ENCODE peak calls at places on chromosomes 4 and X, in four cellular contexts. One of them, this sample, is unnamed.

GRCh38 chrX:44042731-44043130 is 69.5 kb upstream of the NDP start:
- DNase-seq in K562: no peak
- DNase-seq in HL-60: no peak
- DNase-seq in GM12878: no peak
- DNase-seq in this sample: no peak

GRCh38 chr4:23938796-23939195 is 48.9 kb upstream of the PPARGC1A start:
- DNase-seq in K562: no peak
- DNase-seq in HL-60: no peak
- DNase-seq in GM12878: no peak
- DNase-seq in this sample: no peak

GRCh38 chr4:47686294-47686872 is 151.5 kb downstream of the CORIN start:
- DNase-seq in K562: peak; percentile 65
- DNase-seq in HL-60: peak; percentile 28
- DNase-seq in GM12878: peak; percentile 13
- DNase-seq in this sample: peak; percentile 22

GRCh38 chrX:19332983-19333382 is 10.7 kb upstream of the PDHA1 start:
- DNase-seq in K562: no peak
- DNase-seq in HL-60: no peak
- DNase-seq in GM12878: no peak
- DNase-seq in this sample: no peak

GRCh38 chr4:94032754-94033153 is 174.9 kb upstream of the SMARCAD1 start:
- DNase-seq in K562: no peak
- DNase-seq in HL-60: no peak
- DNase-seq in GM12878: no peak
- DNase-seq in this sample: no peak

GRCh38 chrX:47143894-47144625 is 442 bp downstream of the NDUFB11 start:
- DNase-seq in K562: peak; percentile 79
- DNase-seq in HL-60: peak; percentile 33
- DNase-seq in GM12878: peak; percentile 42
- DNase-seq in this sample: no peak

GRCh38 chr4:139958738-139959096 is 195.3 kb downstream of the MAML3 start:
- DNase-seq in K562: no peak
- DNase-seq in HL-60: no peak
- DNase-seq in GM12878: no peak
- DNase-seq in this sample: no peak

GRCh38 chr4:2281575-2282343 is 19.9 kb upstream of the MXD4 start:
- DNase-seq in K562: no peak
- DNase-seq in HL-60: no peak
- DNase-seq in GM12878: peak; percentile 41
- DNase-seq in this sample: peak; percentile 51

GRCh38 chrX:10875995-10876394 is 235.1 kb upstream of the HCCS start:
- DNase-seq in K562: no peak
- DNase-seq in HL-60: no peak
- DNase-seq in GM12878: peak; percentile 15
- DNase-seq in this sample: no peak

GRCh38 chr4:37631551-37631950 is 54.6 kb downstream of the RELL1 start:
- DNase-seq in K562: no peak
- DNase-seq in HL-60: no peak
- DNase-seq in GM12878: no peak
- DNase-seq in this sample: no peak

GRCh38 chr4:42397635-42398447 is 553 bp downstream of the SHISA3 start:
- DNase-seq in K562: no peak
- DNase-seq in HL-60: no peak
- DNase-seq in GM12878: no peak
- DNase-seq in this sample: peak; percentile 39
- TF ChIP-seq SPI1 in K562: no peak
- TF ChIP-seq SPI1 in HL-60: no peak
- TF ChIP-seq SPI1 in GM12878: no peak
- TF ChIP-seq SPI1 in this sample: no peak

DNA sequence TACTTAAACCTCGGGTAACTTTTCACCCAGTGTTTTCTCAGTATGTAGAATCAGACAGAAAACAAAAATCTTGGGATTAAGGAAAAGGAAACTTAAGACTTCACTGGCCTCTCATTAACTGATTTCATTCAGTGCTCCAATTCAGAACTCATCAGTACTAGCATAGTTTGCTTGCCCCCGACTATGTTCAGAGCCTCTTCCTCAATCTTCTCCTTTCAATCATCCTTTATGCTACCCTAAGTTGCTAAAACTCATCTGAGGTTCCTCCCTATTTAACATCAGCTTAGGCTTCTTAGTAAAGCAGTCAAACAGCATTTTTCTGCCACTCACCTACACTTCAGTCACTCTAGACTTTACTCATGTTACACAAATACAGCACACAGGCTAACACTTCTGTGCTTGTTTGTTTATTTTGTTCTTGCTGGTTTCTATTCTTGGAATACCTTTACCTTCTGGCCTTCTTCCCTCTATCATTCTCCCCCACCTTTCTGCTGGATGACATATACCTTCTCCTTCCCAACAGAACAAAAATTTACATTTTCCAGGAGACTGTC is 163.0 kb upstream of the TLL1 start:
- DNase-seq in K562: no peak
- DNase-seq in HL-60: no peak
- DNase-seq in GM12878: no peak
- DNase-seq in this sample: no peak
- TF ChIP-seq POLR2AphosphoS5 in K562: no peak
- TF ChIP-seq POLR2AphosphoS5 in HL-60: no peak
- TF ChIP-seq POLR2AphosphoS5 in GM12878: no peak
- TF ChIP-seq POLR2AphosphoS5 in this sample: no peak

GRCh38 chr4:53992785-53993184 is 71.6 kb downstream of the CHIC2 start:
- DNase-seq in K562: no peak
- DNase-seq in HL-60: no peak
- DNase-seq in GM12878: no peak
- DNase-seq in this sample: no peak

GRCh38 chr4:54001558-54002365 is 62.6 kb downstream of the CHIC2 start:
- DNase-seq in K562: no peak
- DNase-seq in HL-60: no peak
- DNase-seq in GM12878: no peak
- DNase-seq in this sample: no peak

GRCh38 chr4:53994382-53994781 is 70.0 kb downstream of the CHIC2 start:
- DNase-seq in K562: no peak
- DNase-seq in HL-60: peak; percentile 59
- DNase-seq in GM12878: no peak
- DNase-seq in this sample: no peak

DNA sequence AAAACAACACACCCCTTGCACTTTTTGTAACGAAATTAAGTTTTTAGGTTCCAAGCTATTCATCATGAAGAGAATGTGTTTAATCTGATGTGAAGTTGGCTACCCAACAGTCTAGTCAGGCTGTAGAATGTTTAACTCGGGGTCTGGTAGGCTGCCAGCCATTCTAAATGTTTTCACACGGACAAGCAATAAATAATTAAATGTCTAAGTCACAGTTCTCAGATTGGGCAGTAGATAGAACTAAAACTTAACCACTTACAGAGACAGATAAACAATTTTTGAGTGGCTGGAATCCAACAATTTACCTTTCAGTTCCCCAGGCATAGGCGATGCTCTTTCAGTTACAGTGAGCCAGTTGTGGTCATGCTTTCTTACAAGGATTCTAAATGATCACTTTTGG is 66.5 kb downstream of the CHIC2 start:
- DNase-seq in K562: no peak
- DNase-seq in HL-60: no peak
- DNase-seq in GM12878: no peak
- DNase-seq in this sample: no peak
- TF ChIP-seq SPI1 in K562: no peak
- TF ChIP-seq SPI1 in HL-60: no peak
- TF ChIP-seq SPI1 in GM12878: no peak
- TF ChIP-seq SPI1 in this sample: no peak

GRCh38 chr4:158824425-158825274 is 55.8 kb downstream of the FNIP2 start:
- DNase-seq in K562: no peak
- DNase-seq in HL-60: no peak
- DNase-seq in GM12878: no peak
- DNase-seq in this sample: no peak

GRCh38 chr4:158825443-158826036 is 56.7 kb downstream of the FNIP2 start:
- DNase-seq in K562: no peak
- DNase-seq in HL-60: no peak
- DNase-seq in GM12878: no peak
- DNase-seq in this sample: no peak

GRCh38 chr4:158826057-158826456 is 57.2 kb downstream of the FNIP2 start:
- DNase-seq in K562: no peak
- DNase-seq in HL-60: no peak
- DNase-seq in GM12878: no peak
- DNase-seq in this sample: no peak

GRCh38 chr4:158827475-158828085 is 58.8 kb downstream of the FNIP2 start:
- DNase-seq in K562: no peak
- DNase-seq in HL-60: no peak
- DNase-seq in GM12878: no peak
- DNase-seq in this sample: no peak

GRCh38 chr4:158826882-158827281 is 58.1 kb downstream of the FNIP2 start:
- DNase-seq in K562: no peak
- DNase-seq in HL-60: no peak
- DNase-seq in GM12878: no peak
- DNase-seq in this sample: no peak
- TF ChIP-seq POLR2AphosphoS5 in K562: no peak
- TF ChIP-seq POLR2AphosphoS5 in HL-60: no peak
- TF ChIP-seq POLR2AphosphoS5 in GM12878: no peak
- TF ChIP-seq POLR2AphosphoS5 in this sample: no peak

GRCh38 chr4:68372588-68372987 is 22.7 kb upstream of the YTHDC1 start:
- DNase-seq in K562: no peak
- DNase-seq in HL-60: no peak
- DNase-seq in GM12878: no peak
- DNase-seq in this sample: no peak
- TF ChIP-seq SPI1 in K562: no peak
- TF ChIP-seq SPI1 in HL-60: peak; percentile 25
- TF ChIP-seq SPI1 in GM12878: no peak
- TF ChIP-seq SPI1 in this sample: no peak

GRCh38 chr4:78938868-78939666 is at the start of gene PAQR3:
- DNase-seq in K562: peak; percentile 95
- DNase-seq in HL-60: peak; percentile 48
- DNase-seq in GM12878: peak; percentile 21
- DNase-seq in this sample: peak; percentile 78
- TF ChIP-seq POLR2AphosphoS5 in K562: peak; percentile 65
- TF ChIP-seq POLR2AphosphoS5 in HL-60: peak; percentile 40
- TF ChIP-seq POLR2AphosphoS5 in GM12878: peak; percentile 63
- TF ChIP-seq POLR2AphosphoS5 in this sample: no peak

GRCh38 chr4:86606809-86607208 is 12.7 kb downstream of the PTPN13 start:
- DNase-seq in K562: no peak
- DNase-seq in HL-60: no peak
- DNase-seq in GM12878: no peak
- DNase-seq in this sample: no peak
- TF ChIP-seq SPI1 in K562: no peak
- TF ChIP-seq SPI1 in HL-60: no peak
- TF ChIP-seq SPI1 in GM12878: no peak
- TF ChIP-seq SPI1 in this sample: no peak

GRCh38 chrX:1239681-1240142 is 27.3 kb upstream of the CRLF2 start:
- DNase-seq in K562: peak; percentile 6
- DNase-seq in HL-60: peak; percentile 72
- DNase-seq in GM12878: peak; percentile 68
- DNase-seq in this sample: peak; percentile 57
- TF ChIP-seq POLR2AphosphoS5 in K562: no peak
- TF ChIP-seq POLR2AphosphoS5 in HL-60: no peak
- TF ChIP-seq POLR2AphosphoS5 in GM12878: no peak
- TF ChIP-seq POLR2AphosphoS5 in this sample: no peak

DNA sequence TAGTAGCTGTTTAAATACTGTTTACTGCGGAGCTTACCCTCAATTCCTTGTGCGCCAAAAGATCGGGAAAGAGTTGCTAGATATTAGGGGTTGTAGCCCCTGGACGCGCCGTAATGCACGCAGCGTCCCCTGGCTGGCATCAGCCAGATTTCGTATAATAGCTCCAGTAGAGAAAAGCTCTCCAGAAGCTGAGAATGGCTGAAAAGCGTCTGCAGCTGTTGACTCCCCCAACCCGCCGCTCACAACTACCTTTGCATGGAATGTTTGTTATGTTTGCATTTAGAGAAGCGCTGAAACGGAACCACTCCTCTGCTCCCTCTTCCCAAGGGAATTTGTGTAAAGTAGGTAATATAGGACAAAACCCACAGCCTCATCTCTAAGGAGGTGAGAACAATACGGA is 3.7 kb downstream of the DOCK11 start:
- DNase-seq in K562: no peak
- DNase-seq in HL-60: no peak
- DNase-seq in GM12878: no peak
- DNase-seq in this sample: no peak
- TF ChIP-seq SPI1 in K562: no peak
- TF ChIP-seq SPI1 in HL-60: no peak
- TF ChIP-seq SPI1 in GM12878: no peak
- TF ChIP-seq SPI1 in this sample: no peak

This sample was measured in GM12891.